ENCODE peak calls at places on chromosome 9, in ten cellular contexts. A, F, P, L, Y, X, K, U, M and G are unnamed samples.

GRCh38 chr9:89674667-89675402 is 70.0 kb downstream of the GADD45G start:
- DNase-seq in P (no peak), U (no peak), A (peak; percentile 9), Y (no peak), L (no peak), K (no peak), F (no peak), M (no peak), X (peak; percentile 89), G (no peak)

GRCh38 chr9:93123561-93124283 is 10.3 kb downstream of the NINJ1 start:
- DNase-seq in X (no peak), A (no peak), P (no peak), F (no peak), Y (no peak), U (no peak), L (peak; percentile 10), K (no peak), M (no peak), G (no peak)

GRCh38 chr9:71663216-71663615 is 105.1 kb downstream of the CEMIP2 start:
- DNase-seq in X (no peak), Y (no peak), M (no peak), L (no peak), A (peak; percentile 48), K (no peak), P (no peak), F (no peak), U (no peak), G (no peak)

GRCh38 chr9:69370430-69370829 is 45.4 kb downstream of the ENTREP1 start:
- DNase-seq in A (peak; percentile 49), U (no peak), F (peak; percentile 89), P (no peak), M (no peak), X (no peak), Y (no peak), K (no peak), L (no peak), G (peak; percentile 65)

GRCh38 chr9:36245906-36246305 is 12.3 kb downstream of the GNE start:
- DNase-seq in X (no peak), F (no peak), M (no peak), A (no peak), Y (no peak), K (no peak), P (no peak), L (no peak), U (no peak), G (no peak)

GRCh38 chr9:134561427-134562145 is 80.0 kb upstream of the COL5A1 start:
- DNase-seq in X (no peak), A (no peak), P (no peak), F (no peak), Y (no peak), K (no peak), L (no peak), M (no peak), U (no peak), G (no peak)

GRCh38 chr9:83336696-83337095 is 201.5 kb downstream of the FRMD3 start:
- DNase-seq in Y (no peak), M (no peak), K (no peak), U (peak; percentile 3), X (peak; percentile 8), L (no peak), A (no peak), P (no peak), F (no peak), G (no peak)

GRCh38 chr9:33166263-33167083 is 663 bp downstream of the B4GALT1 start:
- DNase-seq in K (peak; percentile 70), Y (no peak), M (no peak), A (peak; percentile 59), X (peak; percentile 21), P (peak; percentile 52), U (no peak), F (no peak), L (no peak), G (no peak)

DNA sequence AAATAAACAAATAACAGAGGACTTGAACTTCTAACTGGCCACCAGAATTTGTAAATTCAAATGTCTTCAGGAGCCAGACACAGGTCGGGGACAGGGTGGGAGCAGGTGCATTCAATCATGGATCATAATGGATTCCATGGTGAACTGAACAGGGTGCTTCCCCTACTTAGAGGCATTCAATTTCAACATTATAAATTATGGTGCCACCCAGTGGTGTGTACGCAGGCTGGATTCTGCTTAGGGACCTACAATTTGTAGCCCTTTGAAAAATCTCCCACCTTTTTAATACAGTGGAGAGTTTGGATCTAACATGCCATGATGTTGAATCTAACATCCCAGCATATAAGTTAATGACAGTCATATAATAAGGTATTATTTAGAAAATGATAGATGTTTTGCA is 22.3 kb downstream of the KLF9 start:
- DNase-seq in L (no peak), X (no peak), Y (no peak), M (no peak), A (no peak), U (peak; percentile 4), F (no peak), P (no peak), K (no peak), G (no peak)
- TF ChIP-seq CTCF in L (no peak), X (no peak), Y (no peak), M (no peak), A (peak; percentile 32), U (no peak), F (peak; percentile 54), P (no peak), K (no peak), G (peak; percentile 21)

GRCh38 chr9:127955294-127956015 is 17.8 kb upstream of the DPM2 start:
- DNase-seq in M (no peak), P (peak; percentile 97), X (peak; percentile 51), U (peak; percentile 87), Y (no peak), A (no peak), L (no peak), F (no peak), K (peak; percentile 38), G (no peak)
- TF ChIP-seq CTCF in M (peak; percentile 59), P (peak; percentile 80), X (peak; percentile 47), U (peak; percentile 60), Y (no peak), A (no peak), L (no peak), F (peak; percentile 42), K (peak; percentile 40), G (peak; percentile 32)

GRCh38 chr9:5801739-5802113 is 31.2 kb downstream of the ERMP1 start:
- DNase-seq in L (no peak), X (no peak), K (no peak), P (no peak), U (no peak), F (peak; percentile 42), M (no peak), A (no peak), Y (no peak), G (no peak)

GRCh38 chr9:5800969-5801738 is 31.8 kb downstream of the ERMP1 start:
- DNase-seq in K (no peak), F (peak; percentile 69), X (no peak), L (no peak), Y (no peak), U (peak; percentile 34), M (no peak), A (peak; percentile 23), P (no peak), G (peak; percentile 39)

GRCh38 chr9:5796298-5796697 is 36.6 kb downstream of the ERMP1 start:
- DNase-seq in F (no peak), L (no peak), K (no peak), U (no peak), M (no peak), P (no peak), Y (no peak), X (no peak), A (no peak), G (no peak)

GRCh38 chr9:5798581-5798980 is 34.3 kb downstream of the ERMP1 start:
- DNase-seq in X (no peak), K (no peak), A (no peak), P (no peak), L (no peak), F (no peak), M (no peak), U (no peak), Y (no peak), G (no peak)

DNA sequence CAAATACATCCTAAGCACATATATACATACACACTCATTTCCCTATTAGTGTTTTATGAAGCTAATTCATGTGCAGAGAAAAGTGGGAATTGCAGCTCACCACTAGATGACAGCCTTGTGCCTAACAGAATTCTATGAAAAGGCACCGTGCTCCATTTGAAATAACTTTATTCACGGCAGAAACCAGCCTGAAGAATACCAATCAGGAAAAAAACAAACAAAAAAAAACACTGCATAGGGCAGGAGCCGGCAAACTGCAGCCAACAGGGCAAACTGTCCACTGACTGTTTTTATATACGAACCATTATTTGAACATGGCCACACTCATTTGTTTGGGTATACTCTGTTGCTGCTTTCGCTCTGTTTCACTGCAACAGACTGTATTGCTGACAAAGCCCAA is 33.6 kb downstream of the ERMP1 start:
- DNase-seq in K (no peak), A (peak; percentile 74), L (no peak), U (peak; percentile 12), P (no peak), X (peak; percentile 21), F (no peak), Y (no peak), M (no peak), G (no peak)
- TF ChIP-seq CTCF in K (peak; percentile 42), A (peak; percentile 90), L (peak; percentile 68), U (peak; percentile 39), P (peak; percentile 51), X (peak; percentile 53), F (peak; percentile 91), Y (peak; percentile 57), M (peak; percentile 48), G (peak; percentile 88)

GRCh38 chr9:86993830-86994229 is 46.5 kb upstream of the GAS1 start:
- DNase-seq in U (no peak), L (no peak), M (no peak), P (no peak), K (no peak), Y (no peak), F (no peak), X (no peak), A (no peak), G (no peak)

GRCh38 chr9:86997961-86998360 is 50.7 kb upstream of the GAS1 start:
- DNase-seq in F (no peak), K (no peak), L (no peak), M (no peak), X (no peak), P (no peak), U (no peak), A (no peak), Y (no peak), G (no peak)

GRCh38 chr9:87002517-87002916 is 55.2 kb upstream of the GAS1 start:
- DNase-seq in M (no peak), U (no peak), F (no peak), P (no peak), X (no peak), K (no peak), L (no peak), A (no peak), Y (no peak), G (no peak)

GRCh38 chr9:86994231-86994630 is 46.9 kb upstream of the GAS1 start:
- DNase-seq in U (no peak), F (no peak), K (no peak), L (no peak), P (no peak), A (peak; percentile 41), M (no peak), Y (no peak), X (no peak), G (no peak)

DNA sequence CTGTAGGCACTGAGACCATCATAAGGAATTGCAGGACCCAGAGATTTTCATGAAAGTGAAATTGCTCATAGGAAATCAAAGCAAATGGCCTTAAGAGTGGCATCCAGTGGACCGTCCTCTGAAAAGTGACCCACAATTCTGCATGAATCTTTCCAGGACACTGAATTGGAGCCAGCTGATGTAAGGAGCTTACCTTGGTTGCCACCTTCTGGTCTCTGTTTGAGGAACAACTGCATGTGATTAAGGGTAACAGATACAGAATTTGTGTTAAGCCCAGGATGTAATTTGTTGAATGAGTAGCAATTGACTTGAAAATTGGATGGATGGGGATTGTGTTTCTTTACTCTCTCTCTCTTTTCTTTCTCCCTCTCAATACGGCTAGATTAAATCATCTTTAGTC is 49.9 kb upstream of the GAS1 start:
- DNase-seq in Y (no peak), K (no peak), A (no peak), X (peak; percentile 59), P (no peak), F (no peak), M (no peak), L (no peak), U (no peak), G (no peak)
- TF ChIP-seq CTCF in Y (no peak), K (no peak), A (no peak), X (peak; percentile 56), P (no peak), F (no peak), M (no peak), L (peak; percentile 33), U (no peak), G (peak; percentile 7)